ENCODE peak calls at places on chromosomes 2 and 18, in seven cellular contexts. D is left ventricle myocardium inferior, R is astrocyte, E is mammary epithelial cell, K is HCT116, S is lung, X is pancreas. L is an unnamed sample.

GRCh38 chr2:108640731-108641130 is 78.6 kb upstream of the RANBP2 start:
- DNase-seq in R (peak; percentile 94), D (no peak), X (no peak), E (peak; percentile 78), K (no peak), S (no peak), L (peak; percentile 71)

GRCh38 chr2:60987041-60987440 is 30.5 kb upstream of the PEX13 start:
- DNase-seq in S (no peak), E (no peak), R (no peak), K (no peak), X (no peak), D (no peak), L (no peak)

GRCh38 chr18:12338382-12338781 is 30.3 kb downstream of the TUBB6 start:
- DNase-seq in S (no peak), X (no peak), D (no peak), K (no peak), E (no peak), R (no peak), L (no peak)

GRCh38 chr2:20868377-20868776 is 45.5 kb upstream of the LDAH start:
- DNase-seq in E (peak; percentile 67), D (no peak), S (no peak), R (no peak), X (no peak), K (no peak), L (no peak)

GRCh38 chr2:108927936-108928659 is 60.9 kb downstream of the EDAR start:
- DNase-seq in D (no peak), E (peak; percentile 45), R (peak; percentile 25), X (no peak), K (peak; percentile 43), S (no peak), L (peak; percentile 58)

GRCh38 chr2:85577386-85578242 is at the start of gene VAMP8:
- DNase-seq in R (no peak), X (peak; percentile 90), D (no peak), K (peak; percentile 53), E (peak; percentile 80), S (peak; percentile 86), L (peak; percentile 87)

GRCh38 chr2:238914648-238915015 is 66.7 kb downstream of the TWIST2 start:
- DNase-seq in K (no peak), X (no peak), D (no peak), E (peak; percentile 33), S (no peak), R (peak; percentile 78), L (peak; percentile 56)

GRCh38 chr2:118914721-118915453 is 27.1 kb upstream of the MARCO start:
- DNase-seq in E (no peak), K (no peak), S (no peak), R (no peak), X (no peak), D (no peak), L (no peak)

GRCh38 chr2:24183369-24184069 is 8.7 kb downstream of the FAM228A start:
- DNase-seq in X (no peak), R (no peak), K (no peak), S (peak; percentile 58), E (no peak), D (no peak), L (no peak)

GRCh38 chr2:209331291-209331844 is 92.5 kb upstream of the MAP2 start:
- DNase-seq in X (no peak), D (no peak), K (peak; percentile 62), R (peak; percentile 30), E (peak; percentile 19), S (no peak), L (peak; percentile 15)
- TF ChIP-seq CTCF in X (peak; percentile 11), D (peak; percentile 23), K (peak; percentile 56), R (peak; percentile 43), E (peak; percentile 36), S (no peak), L (peak; percentile 29)

DNA sequence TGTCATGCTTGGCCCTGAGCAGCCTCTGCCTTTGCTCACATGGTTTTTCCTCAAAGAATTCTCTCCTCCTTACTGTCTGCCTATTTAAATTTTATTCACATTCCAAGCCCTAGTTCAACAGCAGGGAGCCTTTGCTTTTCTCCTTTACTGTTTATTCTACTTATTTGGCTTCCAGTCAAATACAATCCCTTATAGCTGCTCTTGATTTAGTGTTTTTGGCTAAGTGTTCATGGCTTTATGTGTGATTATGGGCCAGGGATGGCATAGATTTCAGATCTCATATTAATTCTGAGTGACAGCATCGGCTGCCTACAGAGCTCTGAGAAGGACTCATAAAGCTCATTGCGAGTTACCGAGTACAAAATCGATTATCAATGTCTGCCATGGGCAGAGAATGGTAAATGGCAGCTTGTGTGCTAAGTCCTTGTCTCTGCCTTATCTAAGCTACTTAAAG is 106.7 kb downstream of the METTL8 start:
- DNase-seq in K (no peak), D (no peak), X (no peak), S (no peak), E (no peak), R (no peak), L (no peak)
- H3K27ac ChIP-seq in K (no peak overlapping the region), D (no peak overlapping the region), X (no peak overlapping the region), S (no peak overlapping the region), E (no peak overlapping the region), R (no peak overlapping the region), L (no peak overlapping the region)

DNA sequence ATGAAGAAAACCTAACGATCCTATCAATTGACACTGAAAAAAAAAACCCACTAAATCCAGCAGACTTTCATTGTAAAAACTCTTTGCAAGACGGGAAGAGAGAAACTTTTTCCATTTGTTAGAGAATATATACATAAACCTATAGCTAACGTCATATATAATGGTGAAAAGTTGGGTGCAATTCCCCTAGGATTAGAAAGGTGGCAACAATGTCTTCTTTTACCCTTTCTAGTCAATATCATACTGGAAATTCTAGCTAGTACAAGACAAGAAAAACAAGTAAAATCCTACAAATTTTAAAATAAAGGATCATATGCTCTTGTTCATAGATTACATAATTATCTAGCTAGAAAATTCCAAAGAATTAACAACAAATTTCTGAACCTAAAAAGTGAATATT is 1596.5 kb upstream of the LRRTM1 start:
- DNase-seq in K (no peak), D (no peak), X (no peak), S (no peak), E (no peak), R (no peak), L (peak; percentile 12)
- TF ChIP-seq CTCF in K (peak; percentile 12), D (peak; percentile 16), X (no peak), S (no peak), E (peak; percentile 25), R (no peak), L (peak; percentile 34)

DNA sequence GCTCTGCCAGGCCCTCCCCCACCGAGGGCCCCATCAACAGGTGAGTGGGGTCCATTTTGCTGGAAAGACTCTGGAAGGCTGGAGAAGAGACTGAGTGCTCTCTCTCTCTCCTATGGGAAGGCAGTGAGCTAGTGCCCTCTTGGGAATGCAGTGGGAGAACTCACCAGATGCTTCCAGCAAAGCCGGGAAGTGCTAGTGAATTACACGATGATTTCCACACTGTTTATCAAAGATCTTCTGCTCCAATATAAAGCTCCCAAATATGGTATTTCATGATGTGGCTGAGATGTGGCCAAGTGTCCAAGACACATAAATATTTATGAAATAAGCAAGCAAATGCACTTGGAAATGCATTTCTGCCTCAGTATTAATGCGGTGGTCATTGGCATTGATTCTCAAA is 135.9 kb downstream of the VAPA start:
- DNase-seq in R (no peak), S (no peak), X (no peak), K (no peak), D (no peak), E (no peak), L (no peak)
- H3K27ac ChIP-seq in R (no peak overlapping the region), S (no peak overlapping the region), X (no peak overlapping the region), K (no peak overlapping the region), D (peak overlapping the region; percentile 43), E (no peak overlapping the region), L (no peak overlapping the region)

GRCh38 chr2:163132850-163133249 is 294.3 kb upstream of the KCNH7 start:
- DNase-seq in K (peak; percentile 4), E (no peak), X (no peak), S (no peak), R (peak; percentile 7), D (no peak), L (peak; percentile 5)
- TF ChIP-seq CTCF in K (peak; percentile 38), E (peak; percentile 48), X (peak; percentile 31), S (no peak), R (peak; percentile 53), D (peak; percentile 37), L (peak; percentile 53)

GRCh38 chr2:102056079-102056581 is 64.4 kb downstream of the IL1R2 start:
- DNase-seq in D (no peak), R (no peak), E (no peak), X (no peak), S (no peak), K (no peak), L (no peak)
- H3K27ac ChIP-seq in D (peak overlapping the region; percentile 63), R (no peak overlapping the region), E (no peak overlapping the region), X (no peak overlapping the region), S (peak overlapping the region; percentile 57), K (no peak overlapping the region), L (no peak overlapping the region)

GRCh38 chr2:240376739-240377138 is 58.7 kb upstream of the GPC1 start:
- DNase-seq in K (no peak), R (no peak), E (no peak), S (no peak), D (no peak), X (peak; percentile 56), L (no peak)
- TF ChIP-seq CTCF in K (no peak), R (no peak), E (no peak), S (no peak), D (no peak), X (no peak), L (no peak)